ENCODE peak calls at places on chromosomes 11 and 22, in five cellular contexts. D is RWPE1; A is naive thymus-derived CD4-positive, alpha-beta T cell; W is activated gamma-delta T cell treated with anti-CD3 and anti-CD28 coated beads, Interleukin-2, amount 50 U/mL, for 16 hours; I is NCI-H1092 treated with DMSO at 0.1 percent for 48 hours. L is an unnamed sample.

GRCh38 chr11:126194121-126194543 is 17.3 kb downstream of the RPUSD4 start:
- DNase-seq in I (peak; percentile 62), A (peak; percentile 43), D (peak; percentile 66), W (no peak), L (peak; percentile 67)

GRCh38 chr11:34668583-34669053 is 47.7 kb downstream of the EHF start:
- DNase-seq in A (no peak), W (no peak), D (no peak), I (no peak), L (no peak)

GRCh38 chr11:57310630-57311086 is 14.1 kb downstream of the TNKS1BP1 start:
- DNase-seq in D (no peak), A (no peak), W (no peak), I (no peak), L (no peak)

GRCh38 chr11:69113226-69113625 is 42.5 kb upstream of the SMIM38 start:
- DNase-seq in D (no peak), W (no peak), I (no peak), A (no peak), L (no peak)

GRCh38 chr22:47064016-47064415 is 301.6 kb downstream of the TBC1D22A start:
- DNase-seq in W (no peak), A (no peak), D (no peak), I (no peak), L (no peak)

GRCh38 chr22:39520874-39521857 is 804 bp downstream of the ATF4 start:
- DNase-seq in D (peak; percentile 36), W (peak; percentile 53), A (peak; percentile 64), I (peak; percentile 29), L (peak; percentile 78)

GRCh38 chr11:119709638-119710346 is 19.2 kb downstream of the NECTIN1 start:
- DNase-seq in W (no peak), A (no peak), D (no peak), I (peak; percentile 71), L (no peak)

GRCh38 chr11:2273771-2274170 is 3.4 kb upstream of the ASCL2 start:
- DNase-seq in A (no peak), D (no peak), I (no peak), W (no peak), L (no peak)

GRCh38 chr11:76496174-76496573 is 51.4 kb downstream of the EMSY start:
- DNase-seq in W (no peak), I (no peak), D (no peak), A (no peak), L (no peak)

GRCh38 chr11:106794058-106794457 is 224.2 kb downstream of the GUCY1A2 start:
- DNase-seq in I (no peak), D (no peak), W (no peak), A (no peak), L (no peak)

GRCh38 chr11:27162237-27162636 is 121.6 kb downstream of the BBOX1 start:
- DNase-seq in I (no peak), D (no peak), A (no peak), W (no peak), L (no peak)

GRCh38 chr11:44016129-44016528 is 31.7 kb upstream of the ACCSL start:
- DNase-seq in A (no peak), I (no peak), W (no peak), D (no peak), L (no peak)

GRCh38 chr11:69744435-69744834 is 30.7 kb downstream of the FGF4 start:
- DNase-seq in A (no peak), W (no peak), I (no peak), D (peak; percentile 13), L (peak; percentile 49)

GRCh38 chr11:29093416-29093815 is 923.4 kb downstream of the KCNA4 start:
- DNase-seq in W (no peak), A (no peak), D (peak; percentile 2), I (no peak), L (peak; percentile 42)

GRCh38 chr11:47317078-47317828 is 35.2 kb downstream of the MYBPC3 start:
- DNase-seq in D (no peak), A (no peak), I (no peak), W (no peak), L (no peak)

GRCh38 chr11:68840661-68841653 is 759 bp downstream of the CPT1A start:
- DNase-seq in D (peak; percentile 45), W (no peak), A (peak; percentile 12), I (no peak), L (peak; percentile 51)

GRCh38 chr11:120089036-120090001 is 48.6 kb downstream of the TRIM29 start:
- DNase-seq in I (no peak), A (no peak), W (no peak), D (no peak), L (no peak)

GRCh38 chr11:16787035-16787744 is 48.7 kb downstream of the C11orf58 start:
- DNase-seq in W (no peak), A (no peak), I (no peak), D (no peak), L (peak; percentile 81)

GRCh38 chr11:94117197-94117574 is 11.5 kb upstream of the PANX1 start:
- DNase-seq in I (no peak), D (no peak), A (no peak), W (no peak), L (no peak)

GRCh38 chr11:30876656-30877371 is 290.7 kb upstream of the MPPED2 start:
- DNase-seq in I (peak; percentile 40), D (no peak), A (no peak), W (no peak), L (peak; percentile 35)

GRCh38 chr11:125281831-125282595 is 117.5 kb downstream of the PKNOX2 start:
- DNase-seq in W (no peak), I (no peak), A (no peak), D (peak; percentile 11), L (no peak)

GRCh38 chr11:33317662-33318061 is 60.5 kb downstream of the HIPK3 start:
- DNase-seq in W (no peak), I (no peak), A (no peak), D (peak; percentile 11), L (no peak)

GRCh38 chr22:48233586-48233985 is 1471.1 kb downstream of the TBC1D22A start:
- DNase-seq in A (no peak), W (no peak), D (no peak), I (no peak), L (no peak)

GRCh38 chr22:34105461-34106062 is 185.3 kb upstream of the LARGE1 start:
- DNase-seq in D (no peak), I (peak; percentile 97), A (no peak), W (no peak), L (no peak)

GRCh38 chr11:125371451-125371935 is 124.6 kb downstream of the FEZ1 start:
- DNase-seq in W (no peak), D (no peak), I (peak; percentile 64), A (no peak), L (no peak)

GRCh38 chr11:77073328-77074001 is 6.7 kb downstream of the CAPN5 start:
- DNase-seq in W (no peak), A (no peak), I (no peak), D (peak; percentile 63), L (peak; percentile 88)

GRCh38 chr11:3126207-3126865 is 38.8 kb downstream of the OSBPL5 start:
- DNase-seq in W (no peak), A (no peak), I (no peak), D (peak; percentile 30), L (peak; percentile 16)

GRCh38 chr22:35600466-35600865 is 16.7 kb downstream of the MB start:
- DNase-seq in D (no peak), I (no peak), A (no peak), W (no peak), L (no peak)

L was measured in endothelial cell of umbilical vein.